ENCODE peak calls at places on chromosomes 1 and 21, in nine cellular contexts. B is GM19239; W is SW 1271; Y is glomerular endothelial cell; M is NCI-H146; T is NCI-H1694 treated with DMSO at 0.1 percent for 48 hours; A is DMS53; S is amniotic stem cell; X is CD8-positive, alpha-beta T cell. C is an unnamed sample.

GRCh38 chr1:3068400-3069361 is at the start of gene PRDM16:
- DNase-seq in B (peak; percentile 65), W (no peak), Y (no peak), M (no peak), T (peak; percentile 2), A (peak; percentile 6), S (peak; percentile 39), X (no peak), C (no peak)

GRCh38 chr1:204149107-204149506 is 2.7 kb downstream of the ETNK2 start:
- DNase-seq in B (no peak), W (no peak), Y (no peak), M (no peak), T (no peak), A (peak; percentile 33), S (no peak), X (no peak), C (no peak)

GRCh38 chr1:67590329-67590728 is 94.7 kb upstream of the GADD45A start:
- DNase-seq in B (no peak), W (no peak), Y (peak; percentile 77), M (no peak), T (no peak), A (no peak), S (no peak), X (no peak), C (no peak)

GRCh38 chr1:205811660-205812059 is 1.3 kb downstream of the SLC41A1 start:
- DNase-seq in B (no peak), W (no peak), Y (no peak), M (no peak), T (no peak), A (peak; percentile 25), S (no peak), X (no peak), C (no peak)

GRCh38 chr1:79497193-79497773 is 490.8 kb upstream of the ADGRL4 start:
- DNase-seq in B (peak; percentile 17), W (no peak), Y (peak; percentile 18), M (peak; percentile 52), T (peak; percentile 29), A (peak; percentile 80), S (peak; percentile 26), X (no peak), C (peak; percentile 44)

GRCh38 chr1:3639397-3639911 is 10.4 kb downstream of the WRAP73 start:
- DNase-seq in B (no peak), W (no peak), Y (no peak), M (no peak), T (no peak), A (no peak), S (no peak), X (no peak), C (no peak)

GRCh38 chr1:58805716-58806571 is 22.1 kb upstream of the JUN start:
- DNase-seq in B (no peak), W (no peak), Y (no peak), M (peak; percentile 67), T (no peak), A (peak; percentile 96), S (no peak), X (no peak), C (peak; percentile 80)

GRCh38 chr1:167757433-167758309 is 35.9 kb downstream of the MPZL1 start:
- DNase-seq in B (no peak), W (no peak), Y (no peak), M (peak; percentile 38), T (no peak), A (no peak), S (no peak), X (no peak), C (no peak)

GRCh38 chr21:45538381-45539045 is 3.7 kb downstream of the SLC19A1 start:
- DNase-seq in B (no peak), W (no peak), Y (no peak), M (no peak), T (no peak), A (no peak), S (no peak), X (peak; percentile 17), C (no peak)

GRCh38 chr1:32180186-32181060 is 948 bp downstream of the TXLNA start:
- DNase-seq in B (peak; percentile 37), W (no peak), Y (no peak), M (peak; percentile 25), T (no peak), A (peak; percentile 74), S (no peak), X (no peak), C (peak; percentile 51)

GRCh38 chr21:31316072-31316471 is 28.0 kb downstream of the TIAM1 start:
- DNase-seq in B (no peak), W (no peak), Y (no peak), M (no peak), T (no peak), A (no peak), S (no peak), X (no peak), C (no peak)

GRCh38 chr1:43952731-43953350 is 6.1 kb downstream of the IPO13 start:
- DNase-seq in B (no peak), W (no peak), Y (no peak), M (no peak), T (no peak), A (no peak), S (no peak), X (no peak), C (no peak)

GRCh38 chr1:54884135-54884586 is 2.8 kb downstream of the DHCR24 start:
- DNase-seq in B (no peak), W (no peak), Y (no peak), M (no peak), T (no peak), A (peak; percentile 61), S (no peak), X (no peak), C (no peak)

GRCh38 chr1:234322979-234323378 is 50.3 kb upstream of the COA6 start:
- DNase-seq in B (peak; percentile 18), W (no peak), Y (peak; percentile 18), M (peak; percentile 59), T (no peak), A (peak; percentile 59), S (no peak), X (peak; percentile 52), C (peak; percentile 57)

GRCh38 chr1:173245892-173246291 is 38.8 kb upstream of the TNFSF4 start:
- DNase-seq in B (no peak), W (no peak), Y (no peak), M (no peak), T (no peak), A (no peak), S (no peak), X (no peak), C (no peak)

C was measured in HT-29.